ENCODE peak calls at places on chromosomes 6 and 20, in five cellular contexts. One of them, this sample, is unnamed.

GRCh38 chr6:29763491-29764289 is 40.5 kb downstream of the HLA-F start:
- DNase-seq in osteoblast: peak
- DNase-seq in sigmoid colon: no peak
- DNase-seq in coronary artery: no peak
- DNase-seq in tibial artery: no peak
- DNase-seq in this sample: no peak

GRCh38 chr6:3509326-3509725 is 52.5 kb upstream of the SLC22A23 start:
- DNase-seq in sigmoid colon: no peak
- DNase-seq in coronary artery: no peak
- DNase-seq in tibial artery: no peak
- DNase-seq in osteoblast: no peak
- DNase-seq in this sample: no peak

GRCh38 chr6:40036186-40036585 is 101.9 kb upstream of the MOCS1 start:
- DNase-seq in tibial artery: no peak
- DNase-seq in coronary artery: no peak
- DNase-seq in sigmoid colon: no peak
- DNase-seq in osteoblast: peak
- DNase-seq in this sample: no peak

GRCh38 chr6:110708295-110708965 is 106.8 kb downstream of the CDK19 start:
- DNase-seq in tibial artery: no peak
- DNase-seq in osteoblast: no peak
- DNase-seq in coronary artery: no peak
- DNase-seq in sigmoid colon: no peak
- DNase-seq in this sample: no peak

GRCh38 chr20:44683263-44684046 is 31.7 kb upstream of the CCN5 start:
- DNase-seq in osteoblast: peak
- DNase-seq in tibial artery: no peak
- DNase-seq in coronary artery: no peak
- DNase-seq in sigmoid colon: no peak
- DNase-seq in this sample: no peak

GRCh38 chr6:36623547-36624459 is 29.6 kb downstream of the SRSF3 start:
- DNase-seq in tibial artery: peak
- DNase-seq in coronary artery: peak
- DNase-seq in sigmoid colon: peak
- DNase-seq in osteoblast: peak
- DNase-seq in this sample: peak

GRCh38 chr6:129863664-129864063 is 2.5 kb upstream of the TMEM244 start:
- DNase-seq in coronary artery: no peak
- DNase-seq in sigmoid colon: no peak
- DNase-seq in osteoblast: no peak
- DNase-seq in tibial artery: no peak
- DNase-seq in this sample: no peak

GRCh38 chr20:36645998-36646397 is at the start of gene SLA2:
- DNase-seq in coronary artery: no peak
- DNase-seq in sigmoid colon: no peak
- DNase-seq in tibial artery: no peak
- DNase-seq in osteoblast: no peak
- DNase-seq in this sample: no peak

GRCh38 chr6:138774370-138774769 is 801 bp downstream of the CCDC28A start:
- DNase-seq in tibial artery: no peak
- DNase-seq in coronary artery: no peak
- DNase-seq in osteoblast: peak
- DNase-seq in sigmoid colon: no peak
- DNase-seq in this sample: no peak

GRCh38 chr6:136517002-136517401 is 33.2 kb downstream of the MAP7 start:
- DNase-seq in osteoblast: no peak
- DNase-seq in tibial artery: no peak
- DNase-seq in coronary artery: no peak
- DNase-seq in sigmoid colon: no peak
- DNase-seq in this sample: no peak

GRCh38 chr20:18279231-18279630 is 9.1 kb upstream of the ZNF133 start:
- DNase-seq in coronary artery: no peak
- DNase-seq in sigmoid colon: no peak
- DNase-seq in osteoblast: no peak
- DNase-seq in tibial artery: no peak
- DNase-seq in this sample: no peak
- H3K4me3 ChIP-seq in coronary artery: no peak
- H3K4me3 ChIP-seq in sigmoid colon: no peak
- H3K4me3 ChIP-seq in osteoblast: no peak
- H3K4me3 ChIP-seq in tibial artery: no peak
- H3K4me3 ChIP-seq in this sample: no peak

GRCh38 chr20:46816097-46816496 is 78.5 kb upstream of the EYA2 start:
- DNase-seq in osteoblast: no peak
- DNase-seq in coronary artery: no peak
- DNase-seq in sigmoid colon: no peak
- DNase-seq in tibial artery: no peak
- DNase-seq in this sample: no peak

GRCh38 chr20:46811328-46812084 is 83.1 kb upstream of the EYA2 start:
- DNase-seq in coronary artery: no peak
- DNase-seq in osteoblast: no peak
- DNase-seq in tibial artery: no peak
- DNase-seq in sigmoid colon: no peak
- DNase-seq in this sample: no peak

GRCh38 chr20:46816916-46817638 is 77.6 kb upstream of the EYA2 start:
- DNase-seq in sigmoid colon: no peak
- DNase-seq in tibial artery: no peak
- DNase-seq in osteoblast: no peak
- DNase-seq in coronary artery: no peak
- DNase-seq in this sample: no peak

GRCh38 chr20:46810442-46811327 is 84.0 kb upstream of the EYA2 start:
- DNase-seq in osteoblast: no peak
- DNase-seq in coronary artery: no peak
- DNase-seq in sigmoid colon: no peak
- DNase-seq in tibial artery: no peak
- DNase-seq in this sample: no peak

GRCh38 chr20:46814366-46815232 is 80.0 kb upstream of the EYA2 start:
- DNase-seq in osteoblast: peak
- DNase-seq in coronary artery: no peak
- DNase-seq in tibial artery: no peak
- DNase-seq in sigmoid colon: no peak
- DNase-seq in this sample: no peak
- H3K27ac ChIP-seq in osteoblast: peak
- H3K27ac ChIP-seq in coronary artery: no peak
- H3K27ac ChIP-seq in tibial artery: no peak
- H3K27ac ChIP-seq in sigmoid colon: no peak
- H3K27ac ChIP-seq in this sample: peak

GRCh38 chr20:32575227-32575581 is 9.9 kb downstream of the NOL4L start:
- DNase-seq in tibial artery: no peak
- DNase-seq in coronary artery: no peak
- DNase-seq in osteoblast: no peak
- DNase-seq in sigmoid colon: no peak
- DNase-seq in this sample: no peak

GRCh38 chr20:32576560-32576959 is 8.6 kb downstream of the NOL4L start:
- DNase-seq in coronary artery: no peak
- DNase-seq in osteoblast: no peak
- DNase-seq in sigmoid colon: no peak
- DNase-seq in tibial artery: no peak
- DNase-seq in this sample: peak

GRCh38 chr20:32577023-32577422 is 8.1 kb downstream of the NOL4L start:
- DNase-seq in coronary artery: no peak
- DNase-seq in tibial artery: no peak
- DNase-seq in osteoblast: no peak
- DNase-seq in sigmoid colon: no peak
- DNase-seq in this sample: peak

GRCh38 chr20:32574296-32575226 is 10.6 kb downstream of the NOL4L start:
- DNase-seq in sigmoid colon: no peak
- DNase-seq in tibial artery: no peak
- DNase-seq in osteoblast: peak
- DNase-seq in coronary artery: no peak
- DNase-seq in this sample: peak

GRCh38 chr20:32575805-32576204 is 9.3 kb downstream of the NOL4L start:
- DNase-seq in coronary artery: no peak
- DNase-seq in osteoblast: no peak
- DNase-seq in tibial artery: no peak
- DNase-seq in sigmoid colon: no peak
- DNase-seq in this sample: no peak
- TF ChIP-seq CTCF in coronary artery: no peak
- TF ChIP-seq CTCF in osteoblast: no peak
- TF ChIP-seq CTCF in tibial artery: no peak
- TF ChIP-seq CTCF in sigmoid colon: no peak
- TF ChIP-seq CTCF in this sample: no peak

DNA sequence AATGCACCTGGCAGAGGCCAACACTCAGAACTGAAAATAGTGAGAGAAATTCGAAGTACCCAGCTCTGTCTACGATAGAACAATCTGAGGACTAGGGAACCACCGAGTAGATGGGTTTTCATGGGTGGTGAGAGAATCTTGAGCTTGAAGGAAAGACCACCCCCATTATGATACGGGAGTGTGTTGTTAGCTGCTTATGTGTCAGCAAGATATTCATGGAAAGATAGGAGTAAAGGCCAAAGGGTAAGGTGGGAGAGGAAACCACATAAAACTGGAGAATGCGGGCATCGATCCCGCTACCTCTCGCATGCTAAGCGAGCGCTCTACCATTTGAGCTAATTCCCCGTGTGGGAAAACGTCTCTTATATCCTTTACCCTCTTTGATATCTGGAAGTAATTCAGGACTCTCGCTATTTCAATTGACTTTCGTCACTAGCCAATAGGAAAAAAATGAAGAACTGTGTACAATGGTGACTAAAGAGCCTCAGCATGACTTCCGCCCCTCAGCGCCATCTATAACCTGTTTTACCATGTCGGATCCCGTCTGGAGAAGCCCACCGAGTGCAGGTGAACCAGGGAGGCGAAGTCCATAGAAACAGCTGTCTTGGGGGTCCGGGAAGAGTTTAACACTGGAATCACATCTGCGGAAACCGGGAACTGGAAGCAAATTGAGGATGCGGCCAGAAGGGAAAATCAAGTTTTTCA is 25.0 kb upstream of the ABT1 start:
- DNase-seq in coronary artery: no peak
- DNase-seq in osteoblast: peak
- DNase-seq in sigmoid colon: no peak
- DNase-seq in tibial artery: peak
- DNase-seq in this sample: no peak
- H3K4me3 ChIP-seq in coronary artery: peak
- H3K4me3 ChIP-seq in osteoblast: peak
- H3K4me3 ChIP-seq in sigmoid colon: peak
- H3K4me3 ChIP-seq in tibial artery: peak
- H3K4me3 ChIP-seq in this sample: peak

GRCh38 chr6:32107447-32107846 is 1.7 kb downstream of the TNXB start:
- DNase-seq in sigmoid colon: no peak
- DNase-seq in coronary artery: no peak
- DNase-seq in osteoblast: no peak
- DNase-seq in tibial artery: no peak
- DNase-seq in this sample: no peak

GRCh38 chr6:32108727-32109113 is 418 bp downstream of the TNXB start:
- DNase-seq in sigmoid colon: no peak
- DNase-seq in osteoblast: no peak
- DNase-seq in tibial artery: no peak
- DNase-seq in coronary artery: no peak
- DNase-seq in this sample: no peak

GRCh38 chr6:32109765-32110160 is 625 bp upstream of the TNXB start:
- DNase-seq in osteoblast: no peak
- DNase-seq in sigmoid colon: no peak
- DNase-seq in tibial artery: no peak
- DNase-seq in coronary artery: no peak
- DNase-seq in this sample: no peak

GRCh38 chr6:32109114-32109764 is at the start of gene TNXB:
- DNase-seq in sigmoid colon: no peak
- DNase-seq in osteoblast: no peak
- DNase-seq in coronary artery: no peak
- DNase-seq in tibial artery: no peak
- DNase-seq in this sample: peak

GRCh38 chr6:32108094-32108627 is 977 bp downstream of the TNXB start:
- DNase-seq in coronary artery: peak
- DNase-seq in sigmoid colon: peak
- DNase-seq in tibial artery: peak
- DNase-seq in osteoblast: peak
- DNase-seq in this sample: peak
- H3K27ac ChIP-seq in coronary artery: peak
- H3K27ac ChIP-seq in sigmoid colon: peak
- H3K27ac ChIP-seq in tibial artery: peak
- H3K27ac ChIP-seq in osteoblast: no peak
- H3K27ac ChIP-seq in this sample: peak

DNA sequence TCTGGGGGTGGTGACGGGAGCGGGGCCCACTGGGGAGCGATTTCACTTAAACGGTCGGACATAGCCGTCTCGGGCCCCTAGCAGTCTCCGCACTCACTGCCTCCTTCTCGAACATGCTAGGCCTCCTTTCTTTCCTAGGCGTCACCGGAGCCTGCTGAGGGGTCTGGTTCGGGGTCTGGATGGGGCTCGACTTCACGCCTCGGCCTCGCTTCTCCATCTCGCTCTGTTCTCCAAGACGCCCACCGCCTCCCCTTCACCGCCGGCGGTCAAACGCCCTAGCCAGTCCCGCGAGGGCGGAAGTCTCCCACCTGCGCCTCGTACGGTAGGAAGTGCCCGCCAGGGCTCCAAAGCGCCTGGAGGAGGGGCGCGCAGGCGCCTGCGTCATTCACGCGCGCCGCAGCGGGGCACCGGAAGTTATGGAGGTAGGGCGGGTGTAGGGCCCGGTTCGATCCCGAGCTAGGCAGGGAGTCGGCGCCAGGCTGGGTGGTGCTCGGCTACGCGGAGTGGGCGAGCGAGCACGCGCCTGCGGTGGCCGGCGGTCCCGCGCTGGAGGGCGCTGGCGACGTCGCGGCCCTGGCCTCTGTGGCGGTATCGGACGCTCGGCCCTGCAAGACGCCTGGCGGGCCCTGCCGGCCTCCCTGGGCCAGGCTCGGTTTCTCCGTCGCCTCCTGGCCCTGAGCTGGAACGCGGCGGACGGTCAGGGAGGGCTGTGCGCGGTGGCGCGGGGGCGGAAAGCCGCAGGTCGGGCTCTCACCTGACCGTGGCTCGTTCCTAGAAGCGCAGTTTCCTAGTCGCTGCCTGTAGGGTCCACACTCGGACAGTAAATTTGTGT is at the start of the genes DYNLT2 and ERMARD:
- DNase-seq in tibial artery: peak
- DNase-seq in coronary artery: peak
- DNase-seq in sigmoid colon: peak
- DNase-seq in osteoblast: peak
- DNase-seq in this sample: peak
- TF ChIP-seq CTCF in tibial artery: peak
- TF ChIP-seq CTCF in coronary artery: no peak
- TF ChIP-seq CTCF in sigmoid colon: peak
- TF ChIP-seq CTCF in osteoblast: no peak
- TF ChIP-seq CTCF in this sample: no peak